ENCODE peak calls at places on chromosomes 11 and 22, in four cellular contexts. One of them, this sample, is unnamed.

GRCh38 chr11:33412231-33412630 is 155.1 kb downstream of the HIPK3 start:
- DNase-seq in ACHN: no peak
- DNase-seq in NCI-H1930: no peak
- DNase-seq in T-cell: no peak
- DNase-seq in this sample: no peak

GRCh38 chr22:41504397-41504796 is 35.5 kb downstream of the ACO2 start:
- DNase-seq in ACHN: no peak
- DNase-seq in NCI-H1930: no peak
- DNase-seq in T-cell: no peak
- DNase-seq in this sample: no peak

GRCh38 chr11:18490319-18490718 is 34.7 kb downstream of the LDHAL6A start:
- DNase-seq in ACHN: no peak
- DNase-seq in NCI-H1930: no peak
- DNase-seq in T-cell: no peak
- DNase-seq in this sample: no peak

GRCh38 chr11:107719557-107720304 is 7.9 kb upstream of the SLN start:
- DNase-seq in ACHN: no peak
- DNase-seq in NCI-H1930: no peak
- DNase-seq in T-cell: no peak
- DNase-seq in this sample: no peak

GRCh38 chr11:75241036-75241905 is 697 bp downstream of the TPBGL start:
- DNase-seq in ACHN: peak
- DNase-seq in NCI-H1930: peak
- DNase-seq in T-cell: peak
- DNase-seq in this sample: peak

GRCh38 chr11:93279911-93280347 is 50.6 kb upstream of the DEUP1 start:
- DNase-seq in ACHN: no peak
- DNase-seq in NCI-H1930: no peak
- DNase-seq in T-cell: no peak
- DNase-seq in this sample: no peak

GRCh38 chr11:64566915-64567882 is 23.8 kb upstream of the SLC22A12 start:
- DNase-seq in ACHN: no peak
- DNase-seq in NCI-H1930: no peak
- DNase-seq in T-cell: no peak
- DNase-seq in this sample: no peak

GRCh38 chr22:45692549-45692948 is 20.9 kb downstream of the ATXN10 start:
- DNase-seq in ACHN: peak
- DNase-seq in NCI-H1930: no peak
- DNase-seq in T-cell: no peak
- DNase-seq in this sample: no peak

GRCh38 chr11:100338144-100338840 is 348.8 kb upstream of the ARHGAP42 start:
- DNase-seq in ACHN: no peak
- DNase-seq in NCI-H1930: no peak
- DNase-seq in T-cell: no peak
- DNase-seq in this sample: no peak

GRCh38 chr11:108632041-108632440 is 32.8 kb upstream of the DDX10 start:
- DNase-seq in ACHN: no peak
- DNase-seq in NCI-H1930: no peak
- DNase-seq in T-cell: no peak
- DNase-seq in this sample: no peak